ENCODE peak calls at places on chromosomes 1 and 21, in eight cellular contexts. One of them, this sample, is unnamed.

GRCh38 chr1:163165119-163165518 is 37.6 kb downstream of the RGS5 start:
- DNase-seq in CD8-positive, alpha-beta memory T cell: no peak
- DNase-seq in stimulated activated naive CD4-positive, alpha-beta T cell: no peak
- DNase-seq in anterior cingulate cortex: no peak
- DNase-seq in astrocyte of the spinal cord: no peak
- DNase-seq in C1 segment of cervical spinal cord: no peak
- DNase-seq in activated T-cell treated with anti-CD3 and anti-CD28 coated beads, Interleukin-2, amount 50 U/mL, for 24 hours: no peak
- DNase-seq in ELF-1: no peak
- DNase-seq in this sample: no peak

GRCh38 chr1:211885746-211886522 is 55.4 kb upstream of the LPGAT1 start:
- DNase-seq in CD8-positive, alpha-beta memory T cell: no peak
- DNase-seq in stimulated activated naive CD4-positive, alpha-beta T cell: no peak
- DNase-seq in anterior cingulate cortex: no peak
- DNase-seq in astrocyte of the spinal cord: no peak
- DNase-seq in C1 segment of cervical spinal cord: no peak
- DNase-seq in activated T-cell treated with anti-CD3 and anti-CD28 coated beads, Interleukin-2, amount 50 U/mL, for 24 hours: no peak
- DNase-seq in ELF-1: no peak
- DNase-seq in this sample: no peak

GRCh38 chr1:54703471-54703870 is 12.2 kb upstream of the TTC4 start:
- DNase-seq in CD8-positive, alpha-beta memory T cell: no peak
- DNase-seq in stimulated activated naive CD4-positive, alpha-beta T cell: no peak
- DNase-seq in anterior cingulate cortex: no peak
- DNase-seq in astrocyte of the spinal cord: no peak
- DNase-seq in C1 segment of cervical spinal cord: no peak
- DNase-seq in activated T-cell treated with anti-CD3 and anti-CD28 coated beads, Interleukin-2, amount 50 U/mL, for 24 hours: no peak
- DNase-seq in ELF-1: no peak
- DNase-seq in this sample: no peak

GRCh38 chr1:42888013-42888633 is 41.7 kb downstream of the ZNF691 start:
- DNase-seq in CD8-positive, alpha-beta memory T cell: no peak
- DNase-seq in stimulated activated naive CD4-positive, alpha-beta T cell: no peak
- DNase-seq in anterior cingulate cortex: no peak
- DNase-seq in astrocyte of the spinal cord: no peak
- DNase-seq in C1 segment of cervical spinal cord: no peak
- DNase-seq in activated T-cell treated with anti-CD3 and anti-CD28 coated beads, Interleukin-2, amount 50 U/mL, for 24 hours: no peak
- DNase-seq in ELF-1: peak
- DNase-seq in this sample: no peak

GRCh38 chr1:36322085-36322785 is 1.2 kb downstream of the EVA1B start:
- DNase-seq in CD8-positive, alpha-beta memory T cell: no peak
- DNase-seq in stimulated activated naive CD4-positive, alpha-beta T cell: no peak
- DNase-seq in anterior cingulate cortex: no peak
- DNase-seq in astrocyte of the spinal cord: no peak
- DNase-seq in C1 segment of cervical spinal cord: no peak
- DNase-seq in activated T-cell treated with anti-CD3 and anti-CD28 coated beads, Interleukin-2, amount 50 U/mL, for 24 hours: peak
- DNase-seq in ELF-1: peak
- DNase-seq in this sample: no peak

GRCh38 chr1:168235937-168236336 is 10.1 kb downstream of the SFT2D2 start:
- DNase-seq in CD8-positive, alpha-beta memory T cell: no peak
- DNase-seq in stimulated activated naive CD4-positive, alpha-beta T cell: no peak
- DNase-seq in anterior cingulate cortex: no peak
- DNase-seq in astrocyte of the spinal cord: no peak
- DNase-seq in C1 segment of cervical spinal cord: no peak
- DNase-seq in activated T-cell treated with anti-CD3 and anti-CD28 coated beads, Interleukin-2, amount 50 U/mL, for 24 hours: no peak
- DNase-seq in ELF-1: no peak
- DNase-seq in this sample: no peak

GRCh38 chr1:77536813-77537212 is 145.6 kb downstream of the ZZZ3 start:
- DNase-seq in CD8-positive, alpha-beta memory T cell: no peak
- DNase-seq in stimulated activated naive CD4-positive, alpha-beta T cell: no peak
- DNase-seq in anterior cingulate cortex: no peak
- DNase-seq in astrocyte of the spinal cord: peak
- DNase-seq in C1 segment of cervical spinal cord: no peak
- DNase-seq in activated T-cell treated with anti-CD3 and anti-CD28 coated beads, Interleukin-2, amount 50 U/mL, for 24 hours: no peak
- DNase-seq in ELF-1: no peak
- DNase-seq in this sample: no peak

GRCh38 chr1:54813479-54814147 is 12.5 kb upstream of the TTC22 start:
- DNase-seq in CD8-positive, alpha-beta memory T cell: no peak
- DNase-seq in stimulated activated naive CD4-positive, alpha-beta T cell: no peak
- DNase-seq in anterior cingulate cortex: no peak
- DNase-seq in astrocyte of the spinal cord: no peak
- DNase-seq in C1 segment of cervical spinal cord: no peak
- DNase-seq in activated T-cell treated with anti-CD3 and anti-CD28 coated beads, Interleukin-2, amount 50 U/mL, for 24 hours: no peak
- DNase-seq in ELF-1: peak
- DNase-seq in this sample: peak

GRCh38 chr1:239755107-239755506 is 336.6 kb upstream of the FMN2 start:
- DNase-seq in CD8-positive, alpha-beta memory T cell: no peak
- DNase-seq in stimulated activated naive CD4-positive, alpha-beta T cell: no peak
- DNase-seq in anterior cingulate cortex: no peak
- DNase-seq in astrocyte of the spinal cord: no peak
- DNase-seq in C1 segment of cervical spinal cord: no peak
- DNase-seq in activated T-cell treated with anti-CD3 and anti-CD28 coated beads, Interleukin-2, amount 50 U/mL, for 24 hours: no peak
- DNase-seq in ELF-1: no peak
- DNase-seq in this sample: no peak

GRCh38 chr1:221292652-221293051 is 413.4 kb downstream of the HLX start:
- DNase-seq in CD8-positive, alpha-beta memory T cell: no peak
- DNase-seq in stimulated activated naive CD4-positive, alpha-beta T cell: no peak
- DNase-seq in anterior cingulate cortex: no peak
- DNase-seq in astrocyte of the spinal cord: no peak
- DNase-seq in C1 segment of cervical spinal cord: no peak
- DNase-seq in activated T-cell treated with anti-CD3 and anti-CD28 coated beads, Interleukin-2, amount 50 U/mL, for 24 hours: no peak
- DNase-seq in ELF-1: peak
- DNase-seq in this sample: no peak

GRCh38 chr1:59025898-59026426 is 242.1 kb upstream of the JUN start:
- DNase-seq in CD8-positive, alpha-beta memory T cell: no peak
- DNase-seq in stimulated activated naive CD4-positive, alpha-beta T cell: no peak
- DNase-seq in anterior cingulate cortex: no peak
- DNase-seq in astrocyte of the spinal cord: peak
- DNase-seq in C1 segment of cervical spinal cord: no peak
- DNase-seq in activated T-cell treated with anti-CD3 and anti-CD28 coated beads, Interleukin-2, amount 50 U/mL, for 24 hours: no peak
- DNase-seq in ELF-1: no peak
- DNase-seq in this sample: no peak

GRCh38 chr1:41673355-41673754 is 188.9 kb upstream of the EDN2 start:
- DNase-seq in CD8-positive, alpha-beta memory T cell: peak
- DNase-seq in stimulated activated naive CD4-positive, alpha-beta T cell: peak
- DNase-seq in anterior cingulate cortex: no peak
- DNase-seq in astrocyte of the spinal cord: peak
- DNase-seq in C1 segment of cervical spinal cord: no peak
- DNase-seq in activated T-cell treated with anti-CD3 and anti-CD28 coated beads, Interleukin-2, amount 50 U/mL, for 24 hours: no peak
- DNase-seq in ELF-1: no peak
- DNase-seq in this sample: peak

GRCh38 chr1:70685300-70686286 is 274.5 kb downstream of the CTH start:
- DNase-seq in CD8-positive, alpha-beta memory T cell: no peak
- DNase-seq in stimulated activated naive CD4-positive, alpha-beta T cell: peak
- DNase-seq in anterior cingulate cortex: peak
- DNase-seq in astrocyte of the spinal cord: peak
- DNase-seq in C1 segment of cervical spinal cord: no peak
- DNase-seq in activated T-cell treated with anti-CD3 and anti-CD28 coated beads, Interleukin-2, amount 50 U/mL, for 24 hours: peak
- DNase-seq in ELF-1: peak
- DNase-seq in this sample: no peak

GRCh38 chr1:150322310-150322709 is 977 bp downstream of the PRPF3 start:
- DNase-seq in CD8-positive, alpha-beta memory T cell: no peak
- DNase-seq in stimulated activated naive CD4-positive, alpha-beta T cell: no peak
- DNase-seq in anterior cingulate cortex: no peak
- DNase-seq in astrocyte of the spinal cord: no peak
- DNase-seq in C1 segment of cervical spinal cord: no peak
- DNase-seq in activated T-cell treated with anti-CD3 and anti-CD28 coated beads, Interleukin-2, amount 50 U/mL, for 24 hours: no peak
- DNase-seq in ELF-1: no peak
- DNase-seq in this sample: no peak

GRCh38 chr21:42652527-42653491 is 612 bp upstream of the PDE9A start:
- DNase-seq in CD8-positive, alpha-beta memory T cell: no peak
- DNase-seq in stimulated activated naive CD4-positive, alpha-beta T cell: peak
- DNase-seq in anterior cingulate cortex: peak
- DNase-seq in astrocyte of the spinal cord: peak
- DNase-seq in C1 segment of cervical spinal cord: peak
- DNase-seq in activated T-cell treated with anti-CD3 and anti-CD28 coated beads, Interleukin-2, amount 50 U/mL, for 24 hours: no peak
- DNase-seq in ELF-1: peak
- DNase-seq in this sample: no peak

GRCh38 chr1:42171679-42172266 is 7.2 kb upstream of the GUCA2A start:
- DNase-seq in CD8-positive, alpha-beta memory T cell: no peak
- DNase-seq in stimulated activated naive CD4-positive, alpha-beta T cell: no peak
- DNase-seq in anterior cingulate cortex: no peak
- DNase-seq in astrocyte of the spinal cord: no peak
- DNase-seq in C1 segment of cervical spinal cord: no peak
- DNase-seq in activated T-cell treated with anti-CD3 and anti-CD28 coated beads, Interleukin-2, amount 50 U/mL, for 24 hours: no peak
- DNase-seq in ELF-1: no peak
- DNase-seq in this sample: no peak

GRCh38 chr21:38460171-38460742 is 38.0 kb downstream of the ERG start:
- DNase-seq in CD8-positive, alpha-beta memory T cell: no peak
- DNase-seq in stimulated activated naive CD4-positive, alpha-beta T cell: no peak
- DNase-seq in anterior cingulate cortex: no peak
- DNase-seq in astrocyte of the spinal cord: peak
- DNase-seq in C1 segment of cervical spinal cord: no peak
- DNase-seq in activated T-cell treated with anti-CD3 and anti-CD28 coated beads, Interleukin-2, amount 50 U/mL, for 24 hours: no peak
- DNase-seq in ELF-1: no peak
- DNase-seq in this sample: no peak

GRCh38 chr21:39048064-39048463 is 135.2 kb downstream of the PSMG1 start:
- DNase-seq in CD8-positive, alpha-beta memory T cell: no peak
- DNase-seq in stimulated activated naive CD4-positive, alpha-beta T cell: no peak
- DNase-seq in anterior cingulate cortex: no peak
- DNase-seq in astrocyte of the spinal cord: peak
- DNase-seq in C1 segment of cervical spinal cord: no peak
- DNase-seq in activated T-cell treated with anti-CD3 and anti-CD28 coated beads, Interleukin-2, amount 50 U/mL, for 24 hours: no peak
- DNase-seq in ELF-1: peak
- DNase-seq in this sample: peak

GRCh38 chr1:32232558-32233304 is 10.5 kb downstream of the EIF3I start:
- DNase-seq in CD8-positive, alpha-beta memory T cell: no peak
- DNase-seq in stimulated activated naive CD4-positive, alpha-beta T cell: no peak
- DNase-seq in anterior cingulate cortex: no peak
- DNase-seq in astrocyte of the spinal cord: no peak
- DNase-seq in C1 segment of cervical spinal cord: no peak
- DNase-seq in activated T-cell treated with anti-CD3 and anti-CD28 coated beads, Interleukin-2, amount 50 U/mL, for 24 hours: no peak
- DNase-seq in ELF-1: no peak
- DNase-seq in this sample: no peak

GRCh38 chr1:38283736-38284470 is 237.3 kb upstream of the POU3F1 start:
- DNase-seq in CD8-positive, alpha-beta memory T cell: no peak
- DNase-seq in stimulated activated naive CD4-positive, alpha-beta T cell: no peak
- DNase-seq in anterior cingulate cortex: no peak
- DNase-seq in astrocyte of the spinal cord: no peak
- DNase-seq in C1 segment of cervical spinal cord: no peak
- DNase-seq in activated T-cell treated with anti-CD3 and anti-CD28 coated beads, Interleukin-2, amount 50 U/mL, for 24 hours: no peak
- DNase-seq in ELF-1: no peak
- DNase-seq in this sample: no peak

GRCh38 chr1:30809514-30810263 is 52.1 kb upstream of the LAPTM5 start:
- DNase-seq in CD8-positive, alpha-beta memory T cell: no peak
- DNase-seq in stimulated activated naive CD4-positive, alpha-beta T cell: no peak
- DNase-seq in anterior cingulate cortex: no peak
- DNase-seq in astrocyte of the spinal cord: peak
- DNase-seq in C1 segment of cervical spinal cord: no peak
- DNase-seq in activated T-cell treated with anti-CD3 and anti-CD28 coated beads, Interleukin-2, amount 50 U/mL, for 24 hours: no peak
- DNase-seq in ELF-1: peak
- DNase-seq in this sample: no peak

GRCh38 chr1:230201445-230201844 is 134.4 kb downstream of the GALNT2 start:
- DNase-seq in CD8-positive, alpha-beta memory T cell: no peak
- DNase-seq in stimulated activated naive CD4-positive, alpha-beta T cell: no peak
- DNase-seq in anterior cingulate cortex: no peak
- DNase-seq in astrocyte of the spinal cord: no peak
- DNase-seq in C1 segment of cervical spinal cord: no peak
- DNase-seq in activated T-cell treated with anti-CD3 and anti-CD28 coated beads, Interleukin-2, amount 50 U/mL, for 24 hours: no peak
- DNase-seq in ELF-1: no peak
- DNase-seq in this sample: no peak

GRCh38 chr1:30225336-30225735 is 498.0 kb downstream of the MATN1 start:
- DNase-seq in CD8-positive, alpha-beta memory T cell: no peak
- DNase-seq in stimulated activated naive CD4-positive, alpha-beta T cell: no peak
- DNase-seq in anterior cingulate cortex: no peak
- DNase-seq in astrocyte of the spinal cord: no peak
- DNase-seq in C1 segment of cervical spinal cord: no peak
- DNase-seq in activated T-cell treated with anti-CD3 and anti-CD28 coated beads, Interleukin-2, amount 50 U/mL, for 24 hours: no peak
- DNase-seq in ELF-1: no peak
- DNase-seq in this sample: no peak

GRCh38 chr1:41758904-41759548 is 159.7 kb downstream of the HIVEP3 start:
- DNase-seq in CD8-positive, alpha-beta memory T cell: no peak
- DNase-seq in stimulated activated naive CD4-positive, alpha-beta T cell: no peak
- DNase-seq in anterior cingulate cortex: no peak
- DNase-seq in astrocyte of the spinal cord: peak
- DNase-seq in C1 segment of cervical spinal cord: no peak
- DNase-seq in activated T-cell treated with anti-CD3 and anti-CD28 coated beads, Interleukin-2, amount 50 U/mL, for 24 hours: no peak
- DNase-seq in ELF-1: no peak
- DNase-seq in this sample: no peak

GRCh38 chr1:149936076-149936991 is at the start of gene MTMR11:
- DNase-seq in CD8-positive, alpha-beta memory T cell: no peak
- DNase-seq in stimulated activated naive CD4-positive, alpha-beta T cell: no peak
- DNase-seq in anterior cingulate cortex: peak
- DNase-seq in astrocyte of the spinal cord: peak
- DNase-seq in C1 segment of cervical spinal cord: no peak
- DNase-seq in activated T-cell treated with anti-CD3 and anti-CD28 coated beads, Interleukin-2, amount 50 U/mL, for 24 hours: no peak
- DNase-seq in ELF-1: peak
- DNase-seq in this sample: no peak

GRCh38 chr1:168653567-168653966 is 75.4 kb downstream of the DPT start:
- DNase-seq in CD8-positive, alpha-beta memory T cell: no peak
- DNase-seq in stimulated activated naive CD4-positive, alpha-beta T cell: no peak
- DNase-seq in anterior cingulate cortex: no peak
- DNase-seq in astrocyte of the spinal cord: peak
- DNase-seq in C1 segment of cervical spinal cord: no peak
- DNase-seq in activated T-cell treated with anti-CD3 and anti-CD28 coated beads, Interleukin-2, amount 50 U/mL, for 24 hours: no peak
- DNase-seq in ELF-1: no peak
- DNase-seq in this sample: no peak

GRCh38 chr1:24861821-24862727 is 68.0 kb downstream of the RUNX3 start:
- DNase-seq in CD8-positive, alpha-beta memory T cell: no peak
- DNase-seq in stimulated activated naive CD4-positive, alpha-beta T cell: no peak
- DNase-seq in anterior cingulate cortex: no peak
- DNase-seq in astrocyte of the spinal cord: no peak
- DNase-seq in C1 segment of cervical spinal cord: no peak
- DNase-seq in activated T-cell treated with anti-CD3 and anti-CD28 coated beads, Interleukin-2, amount 50 U/mL, for 24 hours: no peak
- DNase-seq in ELF-1: peak
- DNase-seq in this sample: no peak

GRCh38 chr1:183023146-183023600 is at the start of gene LAMC1:
- DNase-seq in CD8-positive, alpha-beta memory T cell: no peak
- DNase-seq in stimulated activated naive CD4-positive, alpha-beta T cell: no peak
- DNase-seq in anterior cingulate cortex: peak
- DNase-seq in astrocyte of the spinal cord: peak
- DNase-seq in C1 segment of cervical spinal cord: peak
- DNase-seq in activated T-cell treated with anti-CD3 and anti-CD28 coated beads, Interleukin-2, amount 50 U/mL, for 24 hours: peak
- DNase-seq in ELF-1: peak
- DNase-seq in this sample: peak

GRCh38 chr1:8077120-8077573 is 51.0 kb upstream of the ERRFI1 start:
- DNase-seq in CD8-positive, alpha-beta memory T cell: no peak
- DNase-seq in stimulated activated naive CD4-positive, alpha-beta T cell: no peak
- DNase-seq in anterior cingulate cortex: no peak
- DNase-seq in astrocyte of the spinal cord: peak
- DNase-seq in C1 segment of cervical spinal cord: no peak
- DNase-seq in activated T-cell treated with anti-CD3 and anti-CD28 coated beads, Interleukin-2, amount 50 U/mL, for 24 hours: no peak
- DNase-seq in ELF-1: peak
- DNase-seq in this sample: no peak

GRCh38 chr1:198656500-198656932 is 17.7 kb downstream of the PTPRC start:
- DNase-seq in CD8-positive, alpha-beta memory T cell: peak
- DNase-seq in stimulated activated naive CD4-positive, alpha-beta T cell: peak
- DNase-seq in anterior cingulate cortex: no peak
- DNase-seq in astrocyte of the spinal cord: no peak
- DNase-seq in C1 segment of cervical spinal cord: no peak
- DNase-seq in activated T-cell treated with anti-CD3 and anti-CD28 coated beads, Interleukin-2, amount 50 U/mL, for 24 hours: peak
- DNase-seq in ELF-1: no peak
- DNase-seq in this sample: no peak

GRCh38 chr1:113940365-113941244 is 11.5 kb downstream of the HIPK1 start:
- DNase-seq in CD8-positive, alpha-beta memory T cell: peak
- DNase-seq in stimulated activated naive CD4-positive, alpha-beta T cell: peak
- DNase-seq in anterior cingulate cortex: no peak
- DNase-seq in astrocyte of the spinal cord: no peak
- DNase-seq in C1 segment of cervical spinal cord: no peak
- DNase-seq in activated T-cell treated with anti-CD3 and anti-CD28 coated beads, Interleukin-2, amount 50 U/mL, for 24 hours: peak
- DNase-seq in ELF-1: no peak
- DNase-seq in this sample: no peak

GRCh38 chr1:166391677-166392076 is 224.9 kb upstream of the FAM78B start:
- DNase-seq in CD8-positive, alpha-beta memory T cell: no peak
- DNase-seq in stimulated activated naive CD4-positive, alpha-beta T cell: no peak
- DNase-seq in anterior cingulate cortex: no peak
- DNase-seq in astrocyte of the spinal cord: no peak
- DNase-seq in C1 segment of cervical spinal cord: no peak
- DNase-seq in activated T-cell treated with anti-CD3 and anti-CD28 coated beads, Interleukin-2, amount 50 U/mL, for 24 hours: no peak
- DNase-seq in ELF-1: no peak
- DNase-seq in this sample: no peak

GRCh38 chr21:36506482-36506881 is 26.6 kb upstream of the CLDN14 start:
- DNase-seq in CD8-positive, alpha-beta memory T cell: no peak
- DNase-seq in stimulated activated naive CD4-positive, alpha-beta T cell: no peak
- DNase-seq in anterior cingulate cortex: no peak
- DNase-seq in astrocyte of the spinal cord: no peak
- DNase-seq in C1 segment of cervical spinal cord: no peak
- DNase-seq in activated T-cell treated with anti-CD3 and anti-CD28 coated beads, Interleukin-2, amount 50 U/mL, for 24 hours: no peak
- DNase-seq in ELF-1: no peak
- DNase-seq in this sample: no peak

GRCh38 chr1:10650591-10651216 is 145.7 kb downstream of the CASZ1 start:
- DNase-seq in CD8-positive, alpha-beta memory T cell: no peak
- DNase-seq in stimulated activated naive CD4-positive, alpha-beta T cell: no peak
- DNase-seq in anterior cingulate cortex: no peak
- DNase-seq in astrocyte of the spinal cord: no peak
- DNase-seq in C1 segment of cervical spinal cord: no peak
- DNase-seq in activated T-cell treated with anti-CD3 and anti-CD28 coated beads, Interleukin-2, amount 50 U/mL, for 24 hours: no peak
- DNase-seq in ELF-1: no peak
- DNase-seq in this sample: no peak